ENCODE peak calls at places on chromosomes 12 and 14, in nine cellular contexts. I, B, G, S, U, D, A, L and R are unnamed samples.

GRCh38 chr12:56461235-56462159 is 6.9 kb upstream of the SPRYD4 start:
- DNase-seq in D (no peak), U (no peak), I (no peak), L (peak), G (no peak), B (no peak), S (no peak), A (no peak), R (no peak)

GRCh38 chr12:662541-663292 is 528 bp downstream of the NINJ2 start:
- DNase-seq in U (no peak), A (no peak), G (no peak), L (no peak), B (no peak), I (no peak), D (no peak), S (no peak), R (no peak)

GRCh38 chr14:57380935-57381334 is 9.5 kb upstream of the NAA30 start:
- DNase-seq in G (no peak), D (no peak), U (no peak), A (no peak), I (no peak), L (no peak), S (no peak), B (no peak), R (no peak)

GRCh38 chr12:123976227-123976826 is 3.3 kb downstream of the ZNF664 start:
- DNase-seq in G (no peak), S (no peak), U (no peak), A (no peak), L (no peak), D (no peak), B (no peak), I (no peak), R (no peak)

GRCh38 chr14:106491851-106492250 is 965.5 kb downstream of the TMEM121 start:
- DNase-seq in S (peak), L (no peak), A (no peak), D (no peak), U (no peak), G (peak), I (no peak), B (peak), R (no peak)

GRCh38 chr14:91354979-91355685 is 62.5 kb downstream of the CCDC88C start:
- DNase-seq in G (no peak), L (no peak), D (peak), B (no peak), U (peak), I (no peak), S (peak), A (no peak), R (no peak)

GRCh38 chr12:123047289-123047688 is 66.8 kb downstream of the ARL6IP4 start:
- DNase-seq in I (no peak), A (no peak), G (no peak), L (no peak), U (no peak), S (no peak), B (no peak), D (no peak), R (no peak)

GRCh38 chr12:122841544-122842321 is 6.5 kb downstream of the HIP1R start:
- DNase-seq in U (peak), D (no peak), S (no peak), G (no peak), A (no peak), B (no peak), L (peak), I (no peak), R (peak)

GRCh38 chr12:26162905-26163304 is 32.5 kb upstream of the SSPN start:
- DNase-seq in G (no peak), I (no peak), D (no peak), U (no peak), B (no peak), A (no peak), L (no peak), S (no peak), R (no peak)

GRCh38 chr12:52268212-52268611 is 6.2 kb upstream of the KRT86 start:
- DNase-seq in B (no peak), D (no peak), A (no peak), G (no peak), S (no peak), I (no peak), L (no peak), U (no peak), R (no peak)

GRCh38 chr14:54568821-54569591 is 2.1 kb downstream of the SAMD4A start:
- DNase-seq in B (no peak), A (no peak), D (no peak), S (peak), G (no peak), L (peak), I (no peak), U (no peak), R (no peak)

GRCh38 chr14:100446572-100446971 is 123.4 kb downstream of the SLC25A47 start:
- DNase-seq in L (no peak), S (no peak), U (no peak), A (no peak), I (no peak), G (peak), B (no peak), D (no peak), R (no peak)

GRCh38 chr14:100391777-100392176 is 68.6 kb downstream of the SLC25A47 start:
- DNase-seq in I (no peak), D (no peak), A (no peak), S (no peak), U (no peak), B (no peak), G (no peak), L (no peak), R (no peak)

GRCh38 chr12:27711312-27711682 is 665 bp downstream of the MRPS35 start:
- DNase-seq in B (no peak), D (no peak), L (no peak), G (peak), A (no peak), U (no peak), I (no peak), S (no peak), R (no peak)

GRCh38 chr14:103503296-103503695 is 19.3 kb downstream of the CKB start:
- DNase-seq in U (no peak), L (no peak), G (no peak), I (no peak), S (no peak), D (no peak), B (no peak), A (no peak), R (no peak)

GRCh38 chr12:19181666-19182426 is 52.3 kb downstream of the PLEKHA5 start:
- DNase-seq in B (no peak), U (no peak), A (no peak), G (no peak), S (no peak), I (no peak), D (no peak), L (no peak), R (no peak)

GRCh38 chr12:14664434-14665023 is 31.9 kb downstream of the GUCY2C start:
- DNase-seq in D (no peak), B (no peak), U (peak), A (no peak), I (peak), G (peak), L (peak), S (peak), R (peak)

GRCh38 chr14:44820230-44820964 is 141.3 kb downstream of the KLHL28 start:
- DNase-seq in I (no peak), U (no peak), L (no peak), A (no peak), S (no peak), B (no peak), G (no peak), D (no peak), R (no peak)

GRCh38 chr12:65420941-65421340 is 142.5 kb downstream of the MSRB3 start:
- DNase-seq in B (no peak), I (no peak), S (no peak), D (no peak), L (no peak), G (no peak), A (no peak), U (no peak), R (no peak)

GRCh38 chr14:56199976-56200577 is 81.9 kb downstream of the PELI2 start:
- DNase-seq in A (no peak), B (no peak), G (no peak), D (no peak), S (no peak), I (no peak), L (no peak), U (no peak), R (no peak)

GRCh38 chr12:67220065-67220464 is 49.1 kb upstream of the CAND1 start:
- DNase-seq in G (peak), B (no peak), S (peak), I (no peak), L (peak), D (no peak), U (no peak), A (no peak), R (no peak)

GRCh38 chr12:121223283-121223946 is 13.5 kb downstream of the P2RX4 start:
- DNase-seq in S (peak), L (no peak), U (peak), D (no peak), I (no peak), A (peak), B (no peak), G (peak), R (peak)

GRCh38 chr12:132248439-132249157 is 80.8 kb downstream of the GALNT9 start:
- DNase-seq in S (no peak), U (no peak), I (no peak), G (no peak), B (no peak), L (no peak), A (no peak), D (no peak), R (no peak)

GRCh38 chr12:21509768-21510167 is 8.2 kb downstream of the GOLT1B start:
- DNase-seq in I (no peak), U (no peak), B (no peak), S (no peak), G (no peak), D (no peak), A (no peak), L (no peak), R (no peak)

GRCh38 chr12:46549527-46550265 is 177.1 kb upstream of the SLC38A2 start:
- DNase-seq in B (no peak), G (peak), L (no peak), I (no peak), A (no peak), U (no peak), D (no peak), S (no peak), R (no peak)

GRCh38 chr14:91835920-91836843 is 31.2 kb downstream of the TC2N start:
- DNase-seq in U (peak), B (no peak), S (peak), A (peak), G (peak), I (no peak), D (peak), L (no peak), R (peak)

GRCh38 chr14:68683326-68683725 is 109.5 kb downstream of the ZFP36L1 start:
- DNase-seq in B (no peak), U (no peak), S (no peak), A (no peak), I (no peak), L (no peak), G (no peak), D (no peak), R (no peak)

GRCh38 chr14:53304726-53305381 is 151.7 kb upstream of the DDHD1 start:
- DNase-seq in A (no peak), G (no peak), D (no peak), S (no peak), L (no peak), I (no peak), U (no peak), B (no peak), R (no peak)

GRCh38 chr12:110073049-110073831 is 24.9 kb upstream of the C12orf76 start:
- DNase-seq in U (peak), D (no peak), I (peak), A (no peak), S (peak), G (no peak), L (no peak), B (no peak), R (no peak)

GRCh38 chr12:76375939-76376338 is 27.7 kb upstream of the BBS10 start:
- DNase-seq in B (no peak), G (peak), L (peak), D (no peak), U (no peak), A (no peak), I (no peak), S (no peak), R (no peak)

GRCh38 chr14:88386395-88386794 is 938 bp downstream of the SPATA7 start:
- DNase-seq in L (no peak), U (no peak), D (no peak), I (no peak), A (no peak), G (no peak), B (no peak), S (no peak), R (no peak)
- H3K4me3 ChIP-seq in L (peak), U (peak), D (peak), I (no peak), A (peak), G (peak), B (peak), S (peak), R (peak)

GRCh38 chr14:23118506-23119361 is at the start of gene CEBPE:
- DNase-seq in G (no peak), D (no peak), A (no peak), L (no peak), I (no peak), B (no peak), U (no peak), S (no peak), R (no peak)
- H3K27ac ChIP-seq in G (no peak), D (peak), A (no peak), L (no peak), I (no peak), B (no peak), U (no peak), S (peak), R (no peak)

DNA sequence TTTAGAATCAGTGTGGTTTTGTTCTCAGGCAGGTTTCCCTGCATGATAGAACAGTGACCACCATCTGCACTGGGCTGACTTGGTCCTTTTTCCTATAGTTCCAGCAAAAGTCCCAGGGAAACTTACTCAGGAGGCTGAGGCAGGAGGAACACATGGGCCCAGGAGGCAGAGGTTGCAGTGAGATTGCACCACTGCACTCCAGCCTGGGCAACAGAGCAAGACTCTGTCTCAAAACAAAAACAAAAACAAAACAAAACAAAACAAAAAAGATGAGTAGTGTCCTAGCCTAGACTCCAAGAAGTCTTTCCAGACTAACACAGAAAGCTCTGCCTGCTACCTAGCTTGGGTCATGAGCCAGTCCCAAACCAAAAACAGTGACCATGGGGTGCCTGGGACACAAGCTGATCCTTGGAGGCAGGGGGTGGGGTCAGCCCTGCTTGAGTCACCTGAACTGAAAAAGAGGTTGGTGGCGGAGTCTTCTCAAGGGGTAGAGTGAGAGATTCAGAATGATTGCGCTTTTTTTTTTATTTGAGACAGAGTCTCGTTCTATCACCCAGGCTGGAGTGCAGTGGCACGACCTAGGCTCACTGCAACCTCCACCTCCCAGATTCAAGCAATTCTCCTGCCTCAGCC is 7.4 kb upstream of the SLC11A2 start:
- DNase-seq in S (no peak), I (no peak), D (no peak), L (no peak), U (no peak), G (no peak), B (no peak), A (no peak), R (no peak)
- TF ChIP-seq EP300 in S (no peak), I (no peak), D (no peak), L (no peak), U (no peak), G (no peak), B (no peak), A (no peak), R (no peak)

GRCh38 chr14:74610866-74611671 is 968 bp downstream of the LTBP2 start:
- DNase-seq in S (no peak), B (no peak), G (no peak), U (no peak), D (peak), A (peak), L (no peak), I (no peak), R (no peak)

GRCh38 chr14:74608959-74609611 is 3.0 kb downstream of the LTBP2 start:
- DNase-seq in I (peak), D (no peak), L (peak), G (peak), A (peak), U (peak), S (peak), B (peak), R (peak)

GRCh38 chr14:74609721-74610120 is 2.3 kb downstream of the LTBP2 start:
- DNase-seq in A (no peak), G (peak), U (no peak), D (no peak), I (no peak), S (no peak), L (no peak), B (no peak), R (no peak)

GRCh38 chr14:74611672-74612345 is at the start of gene LTBP2:
- DNase-seq in G (no peak), S (no peak), D (peak), L (no peak), B (no peak), U (peak), I (no peak), A (peak), R (no peak)

DNA sequence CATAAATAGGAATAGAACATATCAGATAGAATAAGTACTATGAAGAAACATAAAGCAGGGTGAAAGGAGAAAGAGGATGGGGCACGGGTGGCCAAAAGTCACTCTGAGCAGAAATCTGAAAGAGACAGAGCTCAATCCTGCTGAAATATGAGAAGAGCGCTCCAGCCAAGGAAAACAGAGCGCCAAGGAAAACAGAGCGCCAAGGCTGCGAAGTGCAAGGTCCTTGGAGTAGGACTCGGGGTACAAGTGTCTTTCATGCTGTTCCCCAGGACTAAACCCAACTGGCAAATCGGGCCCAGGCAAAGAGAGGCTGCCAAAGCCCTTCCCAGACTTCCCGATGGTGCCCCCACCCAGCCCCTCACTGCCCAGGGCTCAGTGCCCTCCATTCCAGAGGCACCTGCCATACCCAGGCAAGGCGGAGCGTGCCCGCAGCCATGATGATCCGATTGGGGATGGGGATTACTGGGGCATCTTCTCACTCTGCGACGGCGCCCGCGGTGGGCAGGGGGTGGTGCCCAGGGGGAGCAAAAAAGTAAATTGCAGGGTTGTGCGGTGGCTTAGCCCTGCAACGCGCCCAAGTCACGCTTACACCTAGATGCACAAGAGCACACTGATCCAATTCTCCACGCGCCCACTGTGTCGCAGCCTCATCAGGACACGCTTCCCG is 1.7 kb downstream of the LTBP2 start:
- DNase-seq in A (no peak), G (no peak), S (no peak), D (peak), I (no peak), U (no peak), B (no peak), L (no peak), R (no peak)
- H3K4me3 ChIP-seq in A (no peak), G (no peak), S (no peak), D (peak), I (peak), U (peak), B (peak), L (no peak), R (peak)

DNA sequence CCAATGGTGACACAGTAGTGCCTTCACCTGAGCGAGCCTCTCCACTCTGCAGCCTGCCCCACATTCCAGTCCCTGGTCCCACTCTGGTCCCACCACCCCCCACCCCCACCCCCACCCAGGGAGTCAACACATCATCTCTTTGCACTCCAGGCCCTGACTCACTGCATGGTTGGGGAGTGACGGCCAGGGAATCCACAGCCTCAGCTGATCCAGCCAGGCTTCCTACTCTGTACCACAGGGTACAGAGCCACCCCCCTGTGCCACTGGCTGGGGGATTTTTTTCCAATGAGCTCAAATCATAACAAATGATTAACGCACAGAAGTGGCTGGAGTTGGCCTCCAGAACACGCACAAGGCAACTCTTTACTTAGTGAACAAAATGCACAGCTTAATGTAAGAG is 233.7 kb downstream of the NTF3 start:
- DNase-seq in L (no peak), U (no peak), S (no peak), D (no peak), G (no peak), B (no peak), A (no peak), I (no peak), R (no peak)
- H3K27ac ChIP-seq in L (no peak), U (no peak), S (no peak), D (no peak), G (no peak), B (no peak), A (no peak), I (no peak), R (no peak)

DNA sequence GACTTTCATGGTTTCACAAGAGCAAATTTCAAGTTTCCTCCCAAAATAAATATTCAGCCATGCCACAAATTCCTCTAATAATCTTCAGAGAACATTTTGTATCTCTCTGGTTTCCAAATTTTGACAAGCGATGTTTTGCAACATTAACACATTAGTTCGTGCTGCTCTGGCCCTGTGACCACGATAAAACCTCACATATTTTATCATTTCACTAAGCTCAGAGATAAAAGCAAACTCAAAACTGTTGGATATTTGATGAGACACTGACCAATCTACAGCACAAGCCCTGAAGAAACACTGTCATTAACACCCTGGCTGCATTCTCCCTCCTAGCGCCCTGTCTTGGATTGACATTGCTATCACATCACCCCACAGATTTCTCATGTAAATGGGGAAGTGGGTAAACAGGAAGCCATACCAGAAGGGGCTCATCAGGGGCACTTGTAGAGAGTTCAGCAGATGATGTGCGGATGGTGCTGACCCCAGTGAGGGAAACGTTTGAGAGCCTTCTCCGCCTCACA is 264.3 kb downstream of the PRKD1 start:
- DNase-seq in U (no peak), G (no peak), B (no peak), A (no peak), S (no peak), L (no peak), D (no peak), I (peak), R (no peak)
- TF ChIP-seq EP300 in U (no peak), G (no peak), B (no peak), A (no peak), S (no peak), L (no peak), D (peak), I (peak), R (no peak)

DNA sequence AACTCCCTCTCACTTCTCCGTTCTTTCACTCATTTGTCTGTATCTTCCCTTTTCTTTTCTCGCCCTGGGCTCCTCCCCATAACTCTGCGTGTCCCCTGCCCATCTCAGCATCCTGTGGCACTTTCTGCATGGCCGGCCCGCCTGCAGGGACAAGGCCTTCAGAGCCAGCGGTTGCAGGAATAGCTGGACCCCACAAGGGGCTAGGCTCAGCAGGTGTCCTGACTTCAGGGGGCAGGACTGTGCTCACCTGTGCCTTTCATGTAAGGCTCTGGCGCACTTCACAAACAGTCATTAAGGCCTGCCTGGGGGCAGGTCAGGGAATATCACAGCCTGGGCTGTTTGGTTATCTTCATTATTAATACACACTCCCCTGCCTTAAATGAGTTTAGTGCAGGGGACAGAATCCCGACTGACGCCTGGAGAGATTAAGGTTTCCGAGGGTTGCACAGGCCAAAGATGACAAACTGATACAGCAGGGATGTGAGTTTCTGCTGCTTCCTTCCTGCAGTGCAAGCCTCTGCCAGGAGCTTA is 768.8 kb upstream of the TBX3 start:
- DNase-seq in D (peak), A (no peak), L (no peak), G (no peak), S (no peak), I (no peak), U (peak), B (no peak), R (no peak)
- H3K4me3 ChIP-seq in D (no peak), A (no peak), L (no peak), G (no peak), S (no peak), I (no peak), U (no peak), B (no peak), R (no peak)